ENCODE peak calls at places on chromosomes 2 and 18, in seven cellular contexts. G is naive B cell, J is Calu3, O is pons, F is hypothalamus, N is NCI-H510A treated with DMSO at 0.1 percent for 48 hours, U is T-helper 2 cell. A is an unnamed sample.

GRCh38 chr2:197273485-197273884 is 37.1 kb downstream of the ANKRD44 start:
- DNase-seq in G (no peak), J (no peak), O (no peak), F (no peak), N (peak), U (no peak), A (no peak)

GRCh38 chr2:121238828-121239227 is 46.2 kb downstream of the TFCP2L1 start:
- DNase-seq in G (no peak), J (no peak), O (no peak), F (no peak), N (no peak), U (no peak), A (no peak)

GRCh38 chr2:180268006-180268405 is 260.9 kb upstream of the CWC22 start:
- DNase-seq in G (no peak), J (no peak), O (no peak), F (no peak), N (no peak), U (no peak), A (no peak)

GRCh38 chr2:46780801-46781445 is 134.7 kb downstream of the MCFD2 start:
- DNase-seq in G (no peak), J (no peak), O (peak), F (no peak), N (no peak), U (no peak), A (no peak)

GRCh38 chr2:70069049-70069448 is 18.2 kb upstream of the PCBP1 start:
- DNase-seq in G (peak), J (peak), O (no peak), F (no peak), N (no peak), U (peak), A (no peak)

GRCh38 chr2:45889053-45889452 is 237.6 kb downstream of the PRKCE start:
- DNase-seq in G (peak), J (no peak), O (no peak), F (no peak), N (peak), U (no peak), A (no peak)

GRCh38 chr2:113273031-113273551 is 5.6 kb downstream of the PAX8 start:
- DNase-seq in G (peak), J (peak), O (no peak), F (no peak), N (no peak), U (no peak), A (no peak)

GRCh38 chr2:168002021-168002553 is 245.3 kb downstream of the STK39 start:
- DNase-seq in G (no peak), J (no peak), O (peak), F (no peak), N (no peak), U (no peak), A (peak)

GRCh38 chr2:26011990-26012856 is 21.7 kb upstream of the RAB10 start:
- DNase-seq in G (no peak), J (peak), O (no peak), F (no peak), N (peak), U (no peak), A (peak)

GRCh38 chr2:239461551-239462515 is 61.0 kb upstream of the HDAC4 start:
- DNase-seq in G (no peak), J (no peak), O (no peak), F (no peak), N (no peak), U (no peak), A (no peak)

GRCh38 chr2:161169335-161169734 is 9.1 kb downstream of the TANK start:
- DNase-seq in G (no peak), J (no peak), O (no peak), F (no peak), N (no peak), U (no peak), A (no peak)

GRCh38 chr2:196987654-196988364 is 61.3 kb upstream of the PGAP1 start:
- DNase-seq in G (no peak), J (peak), O (peak), F (no peak), N (peak), U (no peak), A (peak)

GRCh38 chr18:22604986-22605421 is 187.3 kb upstream of the CTAGE1 start:
- DNase-seq in G (no peak), J (no peak), O (no peak), F (no peak), N (no peak), U (no peak), A (no peak)

GRCh38 chr2:198408171-198408570 is 603.8 kb downstream of the PLCL1 start:
- DNase-seq in G (no peak), J (no peak), O (no peak), F (no peak), N (no peak), U (no peak), A (no peak)

GRCh38 chr18:41922171-41922570 is 32.9 kb upstream of the PIK3C3 start:
- DNase-seq in G (no peak), J (no peak), O (no peak), F (no peak), N (no peak), U (no peak), A (no peak)

GRCh38 chr2:128284037-128284441 is 34.6 kb downstream of the HS6ST1 start:
- DNase-seq in G (no peak), J (no peak), O (no peak), F (no peak), N (no peak), U (no peak), A (no peak)

GRCh38 chr2:119059940-119060339 is 98.6 kb downstream of the C1QL2 start:
- DNase-seq in G (no peak), J (no peak), O (no peak), F (no peak), N (no peak), U (no peak), A (no peak)

GRCh38 chr18:58892536-58892935 is 27.9 kb downstream of the ZNF532 start:
- DNase-seq in G (no peak), J (no peak), O (peak), F (no peak), N (no peak), U (no peak), A (no peak)

GRCh38 chr18:13051950-13052349 is 60.8 kb downstream of the CEP192 start:
- DNase-seq in G (peak), J (no peak), O (no peak), F (no peak), N (no peak), U (no peak), A (no peak)

GRCh38 chr2:152189622-152190495 is 14.3 kb upstream of the STAM2 start:
- DNase-seq in G (peak), J (peak), O (peak), F (no peak), N (peak), U (no peak), A (peak)

GRCh38 chr2:239379641-239380170 is 21.1 kb downstream of the HDAC4 start:
- DNase-seq in G (no peak), J (no peak), O (no peak), F (no peak), N (no peak), U (no peak), A (no peak)

GRCh38 chr2:181466661-181467576 is 9.7 kb downstream of the ITGA4 start:
- DNase-seq in G (peak), J (peak), O (peak), F (no peak), N (peak), U (peak), A (peak)

GRCh38 chr18:62807406-62807805 is 92.1 kb downstream of the PHLPP1 start:
- DNase-seq in G (no peak), J (no peak), O (no peak), F (no peak), N (no peak), U (no peak), A (no peak)

GRCh38 chr2:168849610-168850009 is 40.6 kb downstream of the SPC25 start:
- DNase-seq in G (no peak), J (peak), O (no peak), F (no peak), N (no peak), U (no peak), A (no peak)

GRCh38 chr2:187826023-187826422 is 271.8 kb upstream of the TFPI start:
- DNase-seq in G (no peak), J (no peak), O (no peak), F (no peak), N (no peak), U (no peak), A (no peak)

GRCh38 chr18:21305621-21306020 is 63.6 kb downstream of the GREB1L start:
- DNase-seq in G (no peak), J (no peak), O (no peak), F (no peak), N (no peak), U (no peak), A (no peak)

GRCh38 chr2:151297882-151298281 is 8.4 kb upstream of the NMI start:
- DNase-seq in G (peak), J (no peak), O (peak), F (no peak), N (no peak), U (no peak), A (no peak)

GRCh38 chr2:176997074-176997791 is 215.4 kb upstream of the HNRNPA3 start:
- DNase-seq in G (no peak), J (peak), O (no peak), F (no peak), N (no peak), U (no peak), A (peak)

GRCh38 chr2:47016172-47016913 is 100.7 kb upstream of the MCFD2 start:
- DNase-seq in G (no peak), J (peak), O (peak), F (no peak), N (peak), U (no peak), A (peak)

GRCh38 chr18:57220485-57220884 is 73.6 kb downstream of the BOD1L2 start:
- DNase-seq in G (no peak), J (no peak), O (no peak), F (no peak), N (no peak), U (no peak), A (no peak)

GRCh38 chr18:32018331-32019250 is at the start of gene RNF125:
- DNase-seq in G (peak), J (peak), O (peak), F (peak), N (peak), U (peak), A (peak)

GRCh38 chr2:83069724-83070123 is 1389.4 kb downstream of the SUCLG1 start:
- DNase-seq in G (no peak), J (no peak), O (no peak), F (no peak), N (peak), U (no peak), A (no peak)

GRCh38 chr2:235238537-235238936 is 255.3 kb upstream of the AGAP1 start:
- DNase-seq in G (no peak), J (no peak), O (peak), F (peak), N (no peak), U (no peak), A (no peak)

GRCh38 chr2:41965886-41966285 is 81.9 kb upstream of the PKDCC start:
- DNase-seq in G (no peak), J (no peak), O (peak), F (no peak), N (no peak), U (no peak), A (no peak)

GRCh38 chr2:159118115-159118858 is 149.8 kb downstream of the TANC1 start:
- DNase-seq in G (peak), J (peak), O (peak), F (peak), N (peak), U (peak), A (peak)